ENCODE peak calls at places on chromosomes 13 and 19, in eight cellular contexts. One of them, this sample, is unnamed.

GRCh38 chr19:14317157-14317556 is 64.1 kb upstream of the ADGRE5 start:
- DNase-seq in nephron progenitor cell: no peak
- DNase-seq in stimulated activated CD4-positive, alpha-beta T cell treated with anti-CD3 and anti-CD28 coated beads, Interleukin-1b, Interleukin-23, amount 100 ng/mL, for 4 hours: no peak
- DNase-seq in A172: no peak
- DNase-seq in KBM-7: no peak
- DNase-seq in M059J: no peak
- DNase-seq in neural crest cell: no peak
- DNase-seq in GM04504: no peak
- DNase-seq in this sample: no peak

GRCh38 chr19:49889687-49890348 is 6.9 kb downstream of the IL4I1 start:
- DNase-seq in A172: no peak
- DNase-seq in KBM-7: no peak
- DNase-seq in nephron progenitor cell: peak
- DNase-seq in neural crest cell: peak
- DNase-seq in M059J: no peak
- DNase-seq in GM04504: no peak
- DNase-seq in stimulated activated CD4-positive, alpha-beta T cell treated with anti-CD3 and anti-CD28 coated beads, Interleukin-1b, Interleukin-23, amount 100 ng/mL, for 4 hours: peak
- DNase-seq in this sample: no peak

GRCh38 chr19:51457351-51458013 is 772 bp downstream of the SIGLEC8 start:
- DNase-seq in neural crest cell: no peak
- DNase-seq in A172: no peak
- DNase-seq in GM04504: no peak
- DNase-seq in stimulated activated CD4-positive, alpha-beta T cell treated with anti-CD3 and anti-CD28 coated beads, Interleukin-1b, Interleukin-23, amount 100 ng/mL, for 4 hours: no peak
- DNase-seq in nephron progenitor cell: no peak
- DNase-seq in KBM-7: no peak
- DNase-seq in M059J: no peak
- DNase-seq in this sample: no peak

GRCh38 chr13:44865722-44866484 is 123.4 kb downstream of the NUFIP1 start:
- DNase-seq in GM04504: no peak
- DNase-seq in M059J: no peak
- DNase-seq in A172: no peak
- DNase-seq in nephron progenitor cell: no peak
- DNase-seq in stimulated activated CD4-positive, alpha-beta T cell treated with anti-CD3 and anti-CD28 coated beads, Interleukin-1b, Interleukin-23, amount 100 ng/mL, for 4 hours: no peak
- DNase-seq in neural crest cell: no peak
- DNase-seq in KBM-7: no peak
- DNase-seq in this sample: no peak

GRCh38 chr19:4495471-4495870 is 22.8 kb downstream of the PLIN4 start:
- DNase-seq in nephron progenitor cell: no peak
- DNase-seq in KBM-7: no peak
- DNase-seq in M059J: no peak
- DNase-seq in GM04504: no peak
- DNase-seq in stimulated activated CD4-positive, alpha-beta T cell treated with anti-CD3 and anti-CD28 coated beads, Interleukin-1b, Interleukin-23, amount 100 ng/mL, for 4 hours: no peak
- DNase-seq in A172: no peak
- DNase-seq in neural crest cell: no peak
- DNase-seq in this sample: no peak

GRCh38 chr13:79786176-79786575 is 305.2 kb downstream of the NDFIP2 start:
- DNase-seq in GM04504: no peak
- DNase-seq in nephron progenitor cell: no peak
- DNase-seq in M059J: peak
- DNase-seq in KBM-7: no peak
- DNase-seq in stimulated activated CD4-positive, alpha-beta T cell treated with anti-CD3 and anti-CD28 coated beads, Interleukin-1b, Interleukin-23, amount 100 ng/mL, for 4 hours: no peak
- DNase-seq in neural crest cell: no peak
- DNase-seq in A172: no peak
- DNase-seq in this sample: no peak

GRCh38 chr13:50106559-50106958 is 91.3 kb downstream of the KCNRG start:
- DNase-seq in nephron progenitor cell: no peak
- DNase-seq in M059J: no peak
- DNase-seq in stimulated activated CD4-positive, alpha-beta T cell treated with anti-CD3 and anti-CD28 coated beads, Interleukin-1b, Interleukin-23, amount 100 ng/mL, for 4 hours: no peak
- DNase-seq in neural crest cell: no peak
- DNase-seq in KBM-7: peak
- DNase-seq in GM04504: no peak
- DNase-seq in A172: no peak
- DNase-seq in this sample: no peak

GRCh38 chr13:24389506-24389905 is 80.1 kb downstream of the C1QTNF9 start:
- DNase-seq in stimulated activated CD4-positive, alpha-beta T cell treated with anti-CD3 and anti-CD28 coated beads, Interleukin-1b, Interleukin-23, amount 100 ng/mL, for 4 hours: no peak
- DNase-seq in nephron progenitor cell: no peak
- DNase-seq in neural crest cell: no peak
- DNase-seq in M059J: no peak
- DNase-seq in KBM-7: no peak
- DNase-seq in GM04504: no peak
- DNase-seq in A172: no peak
- DNase-seq in this sample: no peak

GRCh38 chr13:38630780-38631179 is 56.1 kb upstream of the FREM2 start:
- DNase-seq in neural crest cell: no peak
- DNase-seq in nephron progenitor cell: no peak
- DNase-seq in GM04504: peak
- DNase-seq in stimulated activated CD4-positive, alpha-beta T cell treated with anti-CD3 and anti-CD28 coated beads, Interleukin-1b, Interleukin-23, amount 100 ng/mL, for 4 hours: no peak
- DNase-seq in M059J: peak
- DNase-seq in A172: no peak
- DNase-seq in KBM-7: no peak
- DNase-seq in this sample: no peak

GRCh38 chr19:47247308-47247990 is 8.9 kb upstream of the CCDC9 start:
- DNase-seq in stimulated activated CD4-positive, alpha-beta T cell treated with anti-CD3 and anti-CD28 coated beads, Interleukin-1b, Interleukin-23, amount 100 ng/mL, for 4 hours: peak
- DNase-seq in A172: peak
- DNase-seq in KBM-7: peak
- DNase-seq in neural crest cell: peak
- DNase-seq in nephron progenitor cell: peak
- DNase-seq in M059J: peak
- DNase-seq in GM04504: no peak
- DNase-seq in this sample: peak

GRCh38 chr13:95355491-95355890 is 54.2 kb upstream of the ABCC4 start:
- DNase-seq in neural crest cell: no peak
- DNase-seq in stimulated activated CD4-positive, alpha-beta T cell treated with anti-CD3 and anti-CD28 coated beads, Interleukin-1b, Interleukin-23, amount 100 ng/mL, for 4 hours: no peak
- DNase-seq in nephron progenitor cell: no peak
- DNase-seq in M059J: peak
- DNase-seq in KBM-7: no peak
- DNase-seq in A172: peak
- DNase-seq in GM04504: no peak
- DNase-seq in this sample: no peak

GRCh38 chr19:46602392-46603194 is 1.5 kb downstream of the CALM3 start:
- DNase-seq in A172: no peak
- DNase-seq in nephron progenitor cell: no peak
- DNase-seq in GM04504: no peak
- DNase-seq in stimulated activated CD4-positive, alpha-beta T cell treated with anti-CD3 and anti-CD28 coated beads, Interleukin-1b, Interleukin-23, amount 100 ng/mL, for 4 hours: peak
- DNase-seq in M059J: no peak
- DNase-seq in neural crest cell: no peak
- DNase-seq in KBM-7: no peak
- DNase-seq in this sample: no peak

GRCh38 chr19:8526345-8527062 is 12.5 kb upstream of the ZNF414 start:
- DNase-seq in A172: peak
- DNase-seq in neural crest cell: peak
- DNase-seq in KBM-7: no peak
- DNase-seq in nephron progenitor cell: peak
- DNase-seq in GM04504: peak
- DNase-seq in stimulated activated CD4-positive, alpha-beta T cell treated with anti-CD3 and anti-CD28 coated beads, Interleukin-1b, Interleukin-23, amount 100 ng/mL, for 4 hours: no peak
- DNase-seq in M059J: peak
- DNase-seq in this sample: peak

GRCh38 chr19:23917856-23918255 is 3.2 kb downstream of the ZNF726 start:
- DNase-seq in KBM-7: no peak
- DNase-seq in GM04504: no peak
- DNase-seq in M059J: no peak
- DNase-seq in nephron progenitor cell: no peak
- DNase-seq in A172: no peak
- DNase-seq in stimulated activated CD4-positive, alpha-beta T cell treated with anti-CD3 and anti-CD28 coated beads, Interleukin-1b, Interleukin-23, amount 100 ng/mL, for 4 hours: no peak
- DNase-seq in neural crest cell: no peak
- DNase-seq in this sample: no peak

GRCh38 chr19:35266904-35267817 is 1.6 kb upstream of the USF2 start:
- DNase-seq in M059J: peak
- DNase-seq in neural crest cell: peak
- DNase-seq in A172: no peak
- DNase-seq in nephron progenitor cell: peak
- DNase-seq in KBM-7: no peak
- DNase-seq in stimulated activated CD4-positive, alpha-beta T cell treated with anti-CD3 and anti-CD28 coated beads, Interleukin-1b, Interleukin-23, amount 100 ng/mL, for 4 hours: no peak
- DNase-seq in GM04504: no peak
- DNase-seq in this sample: peak

GRCh38 chr13:64910061-64910460 is 2320.1 kb downstream of the PCDH9 start:
- DNase-seq in GM04504: no peak
- DNase-seq in neural crest cell: no peak
- DNase-seq in A172: no peak
- DNase-seq in KBM-7: no peak
- DNase-seq in nephron progenitor cell: no peak
- DNase-seq in stimulated activated CD4-positive, alpha-beta T cell treated with anti-CD3 and anti-CD28 coated beads, Interleukin-1b, Interleukin-23, amount 100 ng/mL, for 4 hours: no peak
- DNase-seq in M059J: no peak
- DNase-seq in this sample: no peak

GRCh38 chr19:48635263-48635965 is 1.8 kb downstream of the DBP start:
- DNase-seq in GM04504: no peak
- DNase-seq in stimulated activated CD4-positive, alpha-beta T cell treated with anti-CD3 and anti-CD28 coated beads, Interleukin-1b, Interleukin-23, amount 100 ng/mL, for 4 hours: peak
- DNase-seq in KBM-7: peak
- DNase-seq in nephron progenitor cell: peak
- DNase-seq in M059J: peak
- DNase-seq in neural crest cell: no peak
- DNase-seq in A172: no peak
- DNase-seq in this sample: peak

GRCh38 chr19:11130824-11131455 is 24.6 kb downstream of the SPC24 start:
- DNase-seq in stimulated activated CD4-positive, alpha-beta T cell treated with anti-CD3 and anti-CD28 coated beads, Interleukin-1b, Interleukin-23, amount 100 ng/mL, for 4 hours: peak
- DNase-seq in A172: peak
- DNase-seq in neural crest cell: peak
- DNase-seq in M059J: peak
- DNase-seq in GM04504: peak
- DNase-seq in nephron progenitor cell: peak
- DNase-seq in KBM-7: peak
- DNase-seq in this sample: peak